ENCODE peak calls at places on chromosomes 16 and 17, in ten cellular contexts. K, B, V, P, Q, O, C, W, F and N are unnamed samples.

GRCh38 chr16:29674188-29674587 is 4.8 kb upstream of the QPRT start:
- DNase-seq in P (no peak), O (no peak), B (peak), K (no peak), V (peak), F (no peak), C (no peak), W (peak), Q (no peak), N (peak)

GRCh38 chr17:77323413-77324171 is 182.8 kb downstream of the SEC14L1 start:
- DNase-seq in Q (peak), W (no peak), K (peak), O (peak), C (no peak), B (no peak), V (peak), F (peak), P (no peak), N (peak)

GRCh38 chr17:18278867-18279266 is 18.4 kb downstream of the MIEF2 start:
- DNase-seq in W (no peak), C (no peak), B (no peak), F (no peak), V (no peak), Q (no peak), K (no peak), O (no peak), P (no peak), N (no peak)

GRCh38 chr16:14029658-14030057 is 41.5 kb upstream of the MRTFB start:
- DNase-seq in W (peak), C (no peak), O (no peak), B (no peak), F (no peak), K (no peak), P (no peak), Q (no peak), V (no peak), N (no peak)

GRCh38 chr17:76545918-76546555 is 6.2 kb downstream of the PRCD start:
- DNase-seq in W (no peak), K (no peak), C (no peak), B (no peak), P (no peak), V (no peak), F (no peak), O (no peak), Q (no peak), N (no peak)

GRCh38 chr17:17710728-17711541 is 29.7 kb downstream of the RAI1 start:
- DNase-seq in B (peak), V (no peak), F (peak), P (no peak), K (peak), W (no peak), O (no peak), C (peak), Q (no peak), N (no peak)

GRCh38 chr16:20073203-20074088 is at the start of gene GPR139:
- DNase-seq in B (no peak), O (peak), K (no peak), Q (no peak), W (no peak), P (no peak), V (no peak), F (no peak), C (peak), N (no peak)

GRCh38 chr16:69131167-69131748 is 1.1 kb downstream of the CHTF8 start:
- DNase-seq in C (peak), W (no peak), O (no peak), K (no peak), P (no peak), B (no peak), F (no peak), Q (no peak), V (no peak), N (no peak)

GRCh38 chr16:21722771-21723460 is 59.1 kb downstream of the OTOA start:
- DNase-seq in O (no peak), P (no peak), F (no peak), K (no peak), Q (no peak), C (no peak), V (no peak), W (no peak), B (no peak), N (no peak)

GRCh38 chr16:10343124-10343760 is 42.6 kb upstream of the ATF7IP2 start:
- DNase-seq in V (no peak), K (no peak), W (no peak), P (no peak), C (no peak), B (no peak), F (no peak), Q (no peak), O (no peak), N (no peak)

DNA sequence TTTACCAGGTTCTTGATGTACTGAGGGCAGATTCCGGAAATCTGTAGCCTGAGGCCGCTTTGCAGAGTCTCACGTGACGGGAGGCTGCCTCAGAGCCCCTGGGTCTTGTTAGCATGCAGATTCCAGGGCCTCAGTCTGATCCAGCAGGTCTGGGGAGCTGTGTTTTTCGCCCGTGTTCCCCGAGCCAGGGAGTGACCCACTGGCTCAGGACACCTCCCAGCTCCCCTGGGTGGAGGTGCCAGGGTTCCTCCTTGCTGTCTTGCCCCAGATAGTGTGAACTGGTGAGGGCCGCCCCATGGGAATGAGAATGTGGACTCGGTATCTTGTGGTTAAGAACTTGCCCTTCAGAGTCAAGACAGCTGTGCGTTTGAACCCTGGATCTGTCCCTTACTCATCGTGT is 98.6 kb downstream of the OR1D5 start:
- DNase-seq in O (no peak), F (no peak), B (no peak), Q (no peak), C (no peak), K (no peak), W (no peak), P (no peak), V (no peak), N (no peak)
- H3K27ac ChIP-seq in O (no peak), F (peak), B (no peak), Q (no peak), C (no peak), K (peak), W (no peak), P (no peak), V (no peak), N (no peak)

GRCh38 chr16:87350031-87350430 is 32.8 kb upstream of the C16orf95 start:
- DNase-seq in F (no peak), W (no peak), K (no peak), P (no peak), V (no peak), Q (no peak), B (no peak), C (no peak), O (no peak), N (no peak)

GRCh38 chr16:87350681-87351319 is 32.8 kb downstream of the FBXO31 start:
- DNase-seq in Q (no peak), K (no peak), P (no peak), W (no peak), B (no peak), C (no peak), F (no peak), O (no peak), V (peak), N (no peak)

GRCh38 chr16:87352818-87353217 is 30.8 kb downstream of the FBXO31 start:
- DNase-seq in V (no peak), K (no peak), C (peak), F (no peak), P (no peak), W (no peak), B (no peak), O (peak), Q (no peak), N (no peak)

GRCh38 chr16:87353613-87354012 is 30.0 kb downstream of the FBXO31 start:
- DNase-seq in B (no peak), Q (no peak), P (no peak), W (no peak), O (peak), K (no peak), V (no peak), F (no peak), C (no peak), N (no peak)

DNA sequence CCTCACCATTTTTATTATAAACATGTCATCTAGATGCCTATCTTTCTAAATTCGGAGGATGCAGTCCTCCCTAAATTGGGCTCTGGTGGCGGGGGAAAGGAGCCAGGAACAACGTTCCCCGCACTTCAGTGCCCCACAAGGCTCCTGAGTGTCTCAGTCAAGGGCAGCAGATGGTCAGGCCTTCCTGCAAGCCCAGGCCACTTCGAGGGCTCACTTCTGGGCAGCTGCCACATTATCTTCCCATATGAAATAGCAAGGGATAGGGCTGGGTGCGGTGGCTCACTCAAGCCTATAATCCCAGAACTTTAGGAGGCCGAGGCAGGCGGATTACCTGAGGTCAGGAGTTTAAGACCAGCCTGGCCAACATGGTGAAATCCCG is 32.3 kb downstream of the FBXO31 start:
- DNase-seq in F (no peak), W (no peak), K (no peak), B (no peak), Q (no peak), P (no peak), V (no peak), C (no peak), O (no peak), N (no peak)
- H3K4me3 ChIP-seq in F (no peak), W (no peak), K (no peak), B (no peak), Q (no peak), P (no peak), V (no peak), C (no peak), O (no peak), N (no peak)

GRCh38 chr16:61892531-61892930 is 143.7 kb downstream of the CDH8 start:
- DNase-seq in O (no peak), Q (no peak), W (no peak), C (no peak), V (no peak), K (no peak), B (no peak), F (no peak), P (no peak), N (no peak)
- H3K27ac ChIP-seq in O (no peak), Q (no peak), W (no peak), C (no peak), V (no peak), K (no peak), B (no peak), F (no peak), P (no peak), N (no peak)

GRCh38 chr17:82231562-82232321 is 2.9 kb downstream of the SLC16A3 start:
- DNase-seq in W (peak), O (peak), V (peak), C (peak), P (no peak), F (peak), B (peak), K (peak), Q (peak), N (peak)

GRCh38 chr17:82231312-82231561 is 2.4 kb downstream of the SLC16A3 start:
- DNase-seq in W (no peak), K (no peak), Q (no peak), V (no peak), O (no peak), F (no peak), B (no peak), C (no peak), P (no peak), N (no peak)

GRCh38 chr17:82232322-82232785 is 3.5 kb downstream of the SLC16A3 start:
- DNase-seq in B (no peak), K (no peak), P (no peak), F (no peak), C (no peak), Q (no peak), W (no peak), V (no peak), O (peak), N (no peak)

GRCh38 chr17:82229686-82230626 is 1.1 kb downstream of the SLC16A3 start:
- DNase-seq in O (peak), Q (peak), K (no peak), P (no peak), F (no peak), B (no peak), C (peak), V (peak), W (no peak), N (no peak)

DNA sequence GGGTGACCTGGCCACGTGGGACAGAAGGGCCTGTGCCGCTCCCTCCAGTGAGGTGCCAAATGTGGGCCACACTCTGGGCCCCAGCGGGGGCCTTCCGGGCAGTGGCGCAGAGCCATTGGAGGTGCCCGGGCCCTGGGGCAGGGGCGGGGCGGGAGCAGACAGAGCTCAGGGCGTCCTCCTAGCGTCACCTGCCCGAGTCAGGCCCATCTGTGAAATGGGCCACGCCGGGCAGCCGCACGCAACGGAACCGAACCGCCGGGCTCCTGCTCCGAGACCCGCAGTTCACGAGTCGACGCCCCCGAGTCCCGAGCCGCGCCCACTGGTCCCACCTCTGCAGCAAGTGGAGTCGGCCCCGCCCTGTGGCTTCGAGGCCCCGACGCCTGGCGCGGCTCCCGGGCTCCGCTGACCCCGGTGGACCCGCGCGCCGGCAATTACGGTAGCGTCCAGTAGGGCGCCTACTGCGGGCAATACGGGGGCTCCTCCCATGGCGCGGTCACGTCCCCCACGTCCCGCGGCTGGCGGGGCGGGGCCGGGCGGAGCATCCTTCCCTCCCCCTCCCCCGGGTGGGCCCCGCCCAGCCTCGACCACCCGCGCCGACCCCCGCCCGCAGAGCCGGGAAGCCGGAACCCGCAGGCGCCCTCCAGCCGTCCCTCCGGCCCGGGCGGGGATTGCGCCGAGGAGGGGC is 1.9 kb downstream of the SLC16A3 start:
- DNase-seq in C (peak), V (peak), O (peak), P (no peak), Q (peak), F (peak), W (peak), B (peak), K (peak), N (peak)
- H3K4me3 ChIP-seq in C (peak), V (peak), O (peak), P (peak), Q (peak), F (peak), W (peak), B (peak), K (peak), N (peak)